ENCODE peak calls at places on chromosome 22, in eight cellular contexts. One of them, this sample, is unnamed.

GRCh38 chr22:27438271-27438980 is 363.1 kb downstream of the MN1 start:
- DNase-seq in T follicular helper cell: no peak
- DNase-seq in NCI-H460: no peak
- DNase-seq in effector memory CD8-positive, alpha-beta T cell: no peak
- DNase-seq in mammary epithelial cell: no peak
- DNase-seq in colonic mucosa: peak
- DNase-seq in mucosa of descending colon: no peak
- DNase-seq in Kasumi-1: no peak
- DNase-seq in this sample: no peak

GRCh38 chr22:40050258-40050657 is 55.5 kb downstream of the FAM83F start:
- DNase-seq in T follicular helper cell: no peak
- DNase-seq in mucosa of descending colon: no peak
- DNase-seq in Kasumi-1: no peak
- DNase-seq in effector memory CD8-positive, alpha-beta T cell: no peak
- DNase-seq in NCI-H460: no peak
- DNase-seq in colonic mucosa: no peak
- DNase-seq in mammary epithelial cell: no peak
- DNase-seq in this sample: no peak

GRCh38 chr22:19503869-19504268 is 20.3 kb downstream of the CLDN5 start:
- DNase-seq in NCI-H460: no peak
- DNase-seq in Kasumi-1: no peak
- DNase-seq in T follicular helper cell: no peak
- DNase-seq in colonic mucosa: no peak
- DNase-seq in mucosa of descending colon: no peak
- DNase-seq in mammary epithelial cell: no peak
- DNase-seq in effector memory CD8-positive, alpha-beta T cell: no peak
- DNase-seq in this sample: no peak

GRCh38 chr22:19036229-19036522 is 86.0 kb downstream of the DGCR2 start:
- DNase-seq in mucosa of descending colon: no peak
- DNase-seq in effector memory CD8-positive, alpha-beta T cell: no peak
- DNase-seq in Kasumi-1: no peak
- DNase-seq in mammary epithelial cell: no peak
- DNase-seq in T follicular helper cell: no peak
- DNase-seq in colonic mucosa: no peak
- DNase-seq in NCI-H460: no peak
- DNase-seq in this sample: no peak

GRCh38 chr22:42651134-42651533 is 1.9 kb upstream of the CYB5R3 start:
- DNase-seq in T follicular helper cell: no peak
- DNase-seq in mammary epithelial cell: no peak
- DNase-seq in Kasumi-1: no peak
- DNase-seq in mucosa of descending colon: no peak
- DNase-seq in NCI-H460: no peak
- DNase-seq in colonic mucosa: no peak
- DNase-seq in effector memory CD8-positive, alpha-beta T cell: no peak
- DNase-seq in this sample: no peak

GRCh38 chr22:22079404-22080148 is 97.0 kb upstream of the TOP3B start:
- DNase-seq in mammary epithelial cell: no peak
- DNase-seq in effector memory CD8-positive, alpha-beta T cell: no peak
- DNase-seq in T follicular helper cell: no peak
- DNase-seq in mucosa of descending colon: no peak
- DNase-seq in Kasumi-1: no peak
- DNase-seq in colonic mucosa: no peak
- DNase-seq in NCI-H460: no peak
- DNase-seq in this sample: no peak

GRCh38 chr22:39535302-39535805 is 2.8 kb upstream of the RPS19BP1 start:
- DNase-seq in Kasumi-1: no peak
- DNase-seq in mucosa of descending colon: no peak
- DNase-seq in NCI-H460: no peak
- DNase-seq in effector memory CD8-positive, alpha-beta T cell: no peak
- DNase-seq in colonic mucosa: no peak
- DNase-seq in mammary epithelial cell: no peak
- DNase-seq in T follicular helper cell: no peak
- DNase-seq in this sample: no peak

GRCh38 chr22:45337536-45337935 is 27.8 kb downstream of the FAM118A start:
- DNase-seq in Kasumi-1: no peak
- DNase-seq in NCI-H460: no peak
- DNase-seq in effector memory CD8-positive, alpha-beta T cell: no peak
- DNase-seq in mucosa of descending colon: no peak
- DNase-seq in mammary epithelial cell: no peak
- DNase-seq in T follicular helper cell: no peak
- DNase-seq in colonic mucosa: no peak
- DNase-seq in this sample: no peak

GRCh38 chr22:42910221-42910942 is 53.3 kb upstream of the ARFGAP3 start:
- DNase-seq in NCI-H460: no peak
- DNase-seq in Kasumi-1: no peak
- DNase-seq in T follicular helper cell: no peak
- DNase-seq in effector memory CD8-positive, alpha-beta T cell: no peak
- DNase-seq in mammary epithelial cell: no peak
- DNase-seq in colonic mucosa: no peak
- DNase-seq in mucosa of descending colon: no peak
- DNase-seq in this sample: no peak

GRCh38 chr22:19884161-19884953 is 29.7 kb upstream of the GNB1L start:
- DNase-seq in colonic mucosa: no peak
- DNase-seq in mucosa of descending colon: peak
- DNase-seq in effector memory CD8-positive, alpha-beta T cell: no peak
- DNase-seq in mammary epithelial cell: no peak
- DNase-seq in NCI-H460: no peak
- DNase-seq in Kasumi-1: no peak
- DNase-seq in T follicular helper cell: no peak
- DNase-seq in this sample: no peak

GRCh38 chr22:45885171-45885840 is 91.7 kb downstream of the WNT7B start:
- DNase-seq in T follicular helper cell: no peak
- DNase-seq in NCI-H460: no peak
- DNase-seq in mucosa of descending colon: peak
- DNase-seq in Kasumi-1: no peak
- DNase-seq in colonic mucosa: no peak
- DNase-seq in mammary epithelial cell: no peak
- DNase-seq in effector memory CD8-positive, alpha-beta T cell: no peak
- DNase-seq in this sample: no peak

GRCh38 chr22:17303840-17304779 is 65.2 kb upstream of the CECR2 start:
- DNase-seq in mucosa of descending colon: no peak
- DNase-seq in Kasumi-1: no peak
- DNase-seq in mammary epithelial cell: no peak
- DNase-seq in T follicular helper cell: peak
- DNase-seq in effector memory CD8-positive, alpha-beta T cell: peak
- DNase-seq in NCI-H460: no peak
- DNase-seq in colonic mucosa: no peak
- DNase-seq in this sample: no peak